ENCODE peak calls at places on chromosomes 3 and 15, in five cellular contexts. J, Q, T, D and Z are unnamed samples. For H3K4me1 and H3K9me3, the result is how much of the 10 kb centered on the place peaks cover.

GRCh38 chr15:36878745-36879262 is 221.5 kb downstream of the MEIS2 start:
- DNase-seq in T (no peak), J (no peak), D (no peak), Q (no peak), Z (no peak)

GRCh38 chr15:74390552-74391288 is 23.3 kb upstream of the CYP11A1 start:
- DNase-seq in Q (no peak), T (no peak), D (no peak), J (no peak), Z (no peak)

GRCh38 chr15:68272797-68273271 is 4.7 kb upstream of the FEM1B start:
- DNase-seq in D (no peak), J (no peak), T (no peak), Q (no peak), Z (no peak)

GRCh38 chr3:72343078-72343477 is 505.2 kb downstream of the SHQ1 start:
- DNase-seq in Q (no peak), J (no peak), T (no peak), D (no peak), Z (no peak)

GRCh38 chr3:51283421-51283820 is 101.7 kb upstream of the MANF start:
- DNase-seq in Q (no peak), D (no peak), J (no peak), T (no peak), Z (no peak)

GRCh38 chr3:159458010-159458409 is 530.6 kb upstream of the IL12A start:
- DNase-seq in Q (no peak), D (peak), T (no peak), J (no peak), Z (no peak)

GRCh38 chr3:185270262-185270955 is 16.6 kb upstream of the EHHADH start:
- DNase-seq in T (peak), Q (peak), J (peak), D (peak), Z (no peak)

GRCh38 chr3:195699860-195700259 is 20.9 kb upstream of the MUC20 start:
- DNase-seq in Q (no peak), D (no peak), J (no peak), T (no peak), Z (no peak)

GRCh38 chr3:27907929-27908328 is 185.8 kb upstream of the EOMES start:
- DNase-seq in D (no peak), J (no peak), T (no peak), Q (no peak), Z (no peak)

GRCh38 chr15:44066211-44066827 is 128.8 kb downstream of the FRMD5 start:
- DNase-seq in J (peak), T (peak), D (peak), Q (peak), Z (no peak)

GRCh38 chr3:105878061-105878460 is 9.2 kb upstream of the CBLB start:
- DNase-seq in T (no peak), J (no peak), Q (no peak), D (no peak), Z (no peak)

GRCh38 chr3:71926242-71926560 is 141.3 kb upstream of the PROK2 start:
- DNase-seq in D (peak), J (no peak), T (peak), Q (peak), Z (no peak)

GRCh38 chr3:107882261-107882660 is 208.6 kb downstream of the CD47 start:
- DNase-seq in J (no peak), Q (no peak), D (no peak), T (no peak), Z (no peak)

GRCh38 chr15:74587924-74588323 is 27.7 kb upstream of the CLK3 start:
- DNase-seq in Q (no peak), J (no peak), T (no peak), D (no peak), Z (no peak)

GRCh38 chr3:149215474-149215873 is 6.2 kb downstream of the CP start:
- DNase-seq in T (no peak), Q (no peak), D (no peak), J (no peak), Z (no peak)

GRCh38 chr3:115760722-115761121 is 137.4 kb downstream of the GAP43 start:
- DNase-seq in J (no peak), D (no peak), Q (no peak), T (no peak), Z (no peak)

GRCh38 chr3:153160451-153161137 is 1.4 kb upstream of the RAP2B start:
- DNase-seq in Q (peak), J (peak), D (peak), T (peak), Z (peak)

GRCh38 chr3:148227534-148227933 is 470.2 kb upstream of the AGTR1 start:
- DNase-seq in D (no peak), J (no peak), Q (no peak), T (no peak), Z (no peak)

GRCh38 chr3:128316456-128316855 is 150.2 kb downstream of the DNAJB8 start:
- DNase-seq in J (peak), T (no peak), Q (peak), D (no peak), Z (peak)

GRCh38 chr3:160478338-160478737 is 28.8 kb upstream of the TRIM59 start:
- DNase-seq in D (no peak), T (no peak), Q (no peak), J (no peak), Z (no peak)

GRCh38 chr3:138245026-138245425 is 57.9 kb downstream of the ARMC8 start:
- DNase-seq in Q (no peak), D (no peak), T (no peak), J (no peak), Z (no peak)

GRCh38 chr3:150124142-150124541 is 153.4 kb upstream of the PFN2 start:
- DNase-seq in J (no peak), T (no peak), Q (no peak), D (no peak), Z (no peak)

GRCh38 chr3:137946341-137946973 is 63.5 kb upstream of the CLDN18 start:
- DNase-seq in Q (peak), D (peak), J (peak), T (peak), Z (peak)

GRCh38 chr15:88223099-88223498 is 33.4 kb downstream of the NTRK3 start:
- DNase-seq in J (no peak), D (no peak), Q (no peak), T (no peak), Z (no peak)

GRCh38 chr15:73751896-73752816 is 995 bp downstream of the INSYN1 start:
- DNase-seq in Q (no peak), T (peak), D (no peak), J (no peak), Z (no peak)

GRCh38 chr15:74651251-74651741 is 35.7 kb downstream of the CLK3 start:
- DNase-seq in D (peak), T (no peak), J (no peak), Q (no peak), Z (no peak)

GRCh38 chr3:39104961-39105686 is 2.3 kb downstream of the GORASP1 start:
- DNase-seq in D (no peak), Q (no peak), T (no peak), J (peak), Z (no peak)

GRCh38 chr15:98859149-98859548 is 148.4 kb downstream of the PGPEP1L start:
- DNase-seq in J (no peak), T (no peak), Q (no peak), D (no peak), Z (no peak)

GRCh38 chr15:98861188-98861587 is 146.4 kb downstream of the PGPEP1L start:
- DNase-seq in T (no peak), D (no peak), Q (no peak), J (no peak), Z (no peak)

GRCh38 chr15:98858610-98859023 is 149.0 kb downstream of the PGPEP1L start:
- DNase-seq in J (no peak), D (no peak), Q (no peak), T (no peak), Z (no peak)

GRCh38 chr15:98863983-98864382 is 143.6 kb downstream of the PGPEP1L start:
- DNase-seq in J (no peak), D (no peak), T (no peak), Q (no peak), Z (no peak)

DNA sequence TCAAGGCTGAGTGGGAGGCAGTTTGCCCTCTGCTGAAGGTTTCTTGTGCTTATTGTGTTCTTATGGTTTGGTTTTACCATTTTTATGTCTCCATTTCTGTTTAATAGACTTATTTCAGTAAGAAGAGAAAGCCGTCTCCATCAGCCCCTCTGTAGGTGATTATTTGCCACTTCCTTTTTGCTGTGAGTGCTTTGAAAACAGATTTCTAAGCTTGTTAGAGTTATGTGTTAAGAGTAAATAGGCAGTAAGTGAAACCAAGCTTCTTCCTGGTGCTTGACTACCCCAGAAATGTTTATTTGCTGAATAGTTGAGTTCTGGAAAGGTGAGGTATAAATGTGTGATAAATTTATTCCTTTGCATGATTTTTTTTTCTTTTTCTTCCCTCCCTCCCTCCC is 146.9 kb downstream of the PGPEP1L start:
- DNase-seq in J (no peak), T (no peak), Q (no peak), D (no peak), Z (no peak)
- H3K4me1 ChIP-seq in J (under half), T (under half), Q (under half), D (half or more), Z (under half)

DNA sequence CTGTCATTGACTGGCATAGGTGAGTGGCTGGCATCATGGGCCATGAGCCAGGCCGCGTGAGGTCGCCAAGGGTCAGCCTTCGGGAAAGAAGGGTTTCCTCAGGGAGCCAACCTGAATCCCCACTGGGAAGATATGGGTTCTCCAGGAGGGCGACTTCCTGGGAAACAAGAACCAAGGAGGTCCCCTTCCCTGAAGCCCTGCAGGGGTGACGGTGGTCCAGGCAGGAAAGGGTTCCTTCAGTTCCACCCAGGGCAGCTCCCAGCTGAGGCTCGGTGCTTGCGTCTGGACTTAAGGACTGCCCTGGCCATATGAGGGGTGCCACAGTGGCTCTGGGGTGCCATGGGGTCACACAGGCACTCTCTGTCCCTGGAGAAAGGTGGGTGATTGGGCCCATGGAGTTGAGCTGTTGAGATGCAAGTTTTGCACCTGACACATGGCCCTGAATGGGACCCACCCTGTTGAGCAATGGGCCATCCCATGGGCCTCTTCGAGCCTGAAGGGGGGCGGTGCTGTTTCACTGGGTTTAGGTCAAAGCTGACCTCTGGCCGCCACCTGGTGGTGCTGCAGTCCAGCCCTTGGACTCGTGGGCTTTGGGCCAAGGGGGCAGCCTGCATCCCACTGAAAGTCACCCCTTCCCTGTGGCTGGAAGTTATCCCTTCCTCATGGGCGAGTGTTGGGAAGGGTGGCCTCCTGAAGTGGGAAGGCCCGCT is 228.1 kb downstream of the SNRPN start:
- DNase-seq in T (no peak), J (no peak), Q (no peak), D (no peak), Z (peak)
- H3K9me3 ChIP-seq in T (under half), J (under half), Q (under half), D (under half), Z (under half)

DNA sequence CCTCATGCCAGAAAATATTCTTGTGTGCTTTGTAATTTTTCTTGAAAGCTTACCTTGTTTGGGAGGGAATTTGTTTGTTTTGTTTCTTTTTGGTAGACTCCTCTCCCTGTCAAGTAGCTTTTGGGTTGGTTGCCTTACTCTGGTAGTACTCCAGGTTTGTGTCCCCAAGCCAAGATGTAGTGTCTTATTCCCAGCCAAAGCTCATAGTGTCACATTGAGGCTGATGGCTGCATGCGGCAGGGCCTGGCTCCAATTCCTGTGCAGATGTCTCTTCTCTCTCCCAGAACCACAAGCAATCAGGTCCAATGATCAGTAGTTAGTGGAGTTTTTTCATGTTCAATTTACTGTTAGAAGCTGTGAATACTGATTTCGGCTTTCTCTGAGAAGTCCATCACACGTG is 221.1 kb upstream of the THBS1 start:
- DNase-seq in Q (no peak), T (no peak), J (no peak), D (no peak), Z (no peak)
- H3K4me1 ChIP-seq in Q (under half), T (under half), J (under half), D (under half), Z (under half)

GRCh38 chr3:32256206-32256605 is 17.7 kb downstream of the CMTM8 start:
- DNase-seq in D (no peak), Q (no peak), J (no peak), T (no peak), Z (no peak)
- H3K9me3 ChIP-seq in D (under half), Q (under half), J (under half), T (under half), Z (under half)